ENCODE peak calls at places on chromosomes 7 and 10, in eight cellular contexts. D is IMR-90; S is stimulated activated naive CD8-positive, alpha-beta T cell treated with anti-CD3 and anti-CD28 coated beads, Interleukin-15, amount 100 ng/mL, for 72 hours; U is RWPE1; I is foreskin fibroblast; C is activated naive CD8-positive, alpha-beta T cell treated with anti-CD3 and anti-CD28 coated beads for 36 hours; X is HT-29; E is NCI-H510A. W is an unnamed sample.

GRCh38 chr7:75876126-75876881 is 2.5 kb upstream of the RHBDD2 start:
- DNase-seq in U (no peak), X (no peak), S (no peak), E (no peak), I (no peak), D (no peak), C (no peak), W (no peak)

GRCh38 chr7:130966246-130967009 is 232.4 kb upstream of the KLF14 start:
- DNase-seq in E (no peak), D (peak), C (no peak), U (no peak), S (peak), X (no peak), I (peak), W (no peak)

GRCh38 chr7:43850348-43851116 is 18.8 kb downstream of the MRPS24 start:
- DNase-seq in X (no peak), S (no peak), E (no peak), D (no peak), I (no peak), U (no peak), C (no peak), W (peak)

GRCh38 chr10:76001019-76001418 is 569.6 kb downstream of the LRMDA start:
- DNase-seq in X (no peak), U (no peak), S (no peak), C (no peak), I (no peak), D (no peak), E (no peak), W (no peak)

GRCh38 chr7:127822822-127823508 is 171.0 kb downstream of the SND1 start:
- DNase-seq in S (no peak), E (peak), D (no peak), I (no peak), C (no peak), X (peak), U (peak), W (no peak)

GRCh38 chr7:66075590-66076458 is at the start of gene ASL:
- DNase-seq in X (peak), I (peak), C (peak), S (peak), D (peak), E (peak), U (peak), W (peak)

GRCh38 chr10:108789911-108790310 is 1133.4 kb downstream of the XPNPEP1 start:
- DNase-seq in D (peak), X (no peak), S (no peak), U (peak), E (no peak), C (no peak), I (peak), W (no peak)

GRCh38 chr10:86267286-86268195 is 99.1 kb downstream of the GRID1 start:
- DNase-seq in U (no peak), I (no peak), D (no peak), C (no peak), X (no peak), S (no peak), E (no peak), W (no peak)

GRCh38 chr10:114022292-114022691 is 21.4 kb upstream of the ADRB1 start:
- DNase-seq in X (no peak), U (no peak), S (no peak), C (no peak), I (peak), E (no peak), D (no peak), W (no peak)

GRCh38 chr7:36661135-36661840 is 63.0 kb downstream of the AOAH start:
- DNase-seq in U (peak), C (no peak), S (no peak), I (peak), D (peak), E (no peak), X (peak), W (no peak)

GRCh38 chr10:46294641-46295230 is 7.9 kb downstream of the ANTXRL start:
- DNase-seq in D (no peak), C (no peak), I (no peak), E (no peak), S (no peak), X (no peak), U (no peak), W (no peak)

GRCh38 chr7:35366167-35367155 is 112.6 kb upstream of the TBX20 start:
- DNase-seq in D (no peak), I (no peak), C (no peak), U (no peak), E (no peak), S (no peak), X (no peak), W (no peak)

GRCh38 chr10:128530301-128530700 is 404.1 kb upstream of the MKI67 start:
- DNase-seq in U (peak), E (no peak), X (peak), S (no peak), D (no peak), C (no peak), I (peak), W (no peak)

GRCh38 chr10:79459243-79459642 is 13.8 kb upstream of the ZCCHC24 start:
- DNase-seq in C (no peak), D (no peak), S (no peak), U (no peak), E (no peak), I (peak), X (no peak), W (no peak)

GRCh38 chr7:122887198-122887597 is 938 bp upstream of the CADPS2 start:
- DNase-seq in D (peak), U (peak), X (peak), I (peak), C (no peak), E (peak), S (no peak), W (no peak)

GRCh38 chr10:121368347-121369025 is 229.8 kb downstream of the FGFR2 start:
- DNase-seq in E (no peak), U (no peak), C (no peak), S (no peak), I (no peak), D (no peak), X (no peak), W (no peak)

GRCh38 chr7:67105382-67105781 is 108.7 kb downstream of the TYW1 start:
- DNase-seq in I (no peak), S (no peak), U (no peak), C (no peak), E (no peak), D (peak), X (no peak), W (no peak)

GRCh38 chr7:112743811-112744210 is 46.4 kb downstream of the TMEM168 start:
- DNase-seq in I (no peak), U (no peak), C (no peak), X (no peak), D (no peak), S (no peak), E (no peak), W (peak)

GRCh38 chr10:77037735-77038411 is 599.7 kb downstream of the KCNMA1 start:
- DNase-seq in C (no peak), I (no peak), S (no peak), E (peak), U (no peak), X (no peak), D (no peak), W (peak)

GRCh38 chr10:51117794-51118193 is 43.5 kb downstream of the PRKG1 start:
- DNase-seq in C (no peak), U (no peak), D (peak), S (no peak), I (peak), X (no peak), E (no peak), W (no peak)